ENCODE peak calls at places on chromosomes 2 and 18, in five cellular contexts. X, K, W, O and M are unnamed samples.

GRCh38 chr2:222927600-222927999 is 66.8 kb downstream of the ACSL3 start:
- DNase-seq in X (no peak), K (no peak), W (no peak), O (no peak), M (no peak)

GRCh38 chr2:104378853-104379374 is 475.0 kb upstream of the POU3F3 start:
- DNase-seq in X (no peak), O (no peak), K (no peak), W (peak), M (no peak)

GRCh38 chr2:146489386-146489785 is 1355.4 kb upstream of the ACVR2A start:
- DNase-seq in K (no peak), W (no peak), X (no peak), O (no peak), M (no peak)

GRCh38 chr2:13821255-13821880 is 811.1 kb upstream of the LRATD1 start:
- DNase-seq in O (no peak), X (no peak), K (no peak), W (no peak), M (no peak)

GRCh38 chr18:66682855-66683322 is 79.0 kb upstream of the CDH19 start:
- DNase-seq in O (no peak), K (no peak), X (no peak), W (no peak), M (no peak)

GRCh38 chr18:23547806-23548205 is 38.5 kb downstream of the NPC1 start:
- DNase-seq in K (no peak), O (no peak), X (no peak), W (no peak), M (no peak)

GRCh38 chr18:29560270-29560669 is 1383.3 kb upstream of the CDH2 start:
- DNase-seq in K (no peak), O (no peak), W (no peak), X (no peak), M (no peak)

GRCh38 chr2:156341482-156342251 is 9.1 kb upstream of the NR4A2 start:
- DNase-seq in W (peak), O (peak), X (peak), K (peak), M (peak)

GRCh38 chr2:29033172-29033571 is 41.2 kb downstream of the PCARE start:
- DNase-seq in O (no peak), W (no peak), K (no peak), X (no peak), M (no peak)

GRCh38 chr2:172083725-172084483 is 1.4 kb upstream of the DLX1 start:
- DNase-seq in O (no peak), K (no peak), W (no peak), X (no peak), M (peak)

GRCh38 chr18:53657257-53657656 is 567.2 kb downstream of the MBD2 start:
- DNase-seq in K (no peak), O (no peak), W (no peak), X (no peak), M (no peak)

GRCh38 chr2:65063426-65063825 is 7.2 kb downstream of the CEP68 start:
- DNase-seq in K (no peak), O (no peak), X (peak), W (no peak), M (no peak)

GRCh38 chr2:109614715-109615636 is 812 bp downstream of the SOWAHC start:
- DNase-seq in K (no peak), W (no peak), X (peak), O (no peak), M (no peak)

GRCh38 chr18:55918449-55918848 is 330.5 kb upstream of the TCF4 start:
- DNase-seq in W (no peak), K (no peak), X (no peak), O (no peak), M (no peak)

GRCh38 chr18:11695736-11696135 is 6.7 kb downstream of the GNAL start:
- DNase-seq in W (no peak), X (no peak), K (no peak), O (no peak), M (no peak)

GRCh38 chr2:52861606-52862005 is 906.0 kb upstream of the CHAC2 start:
- DNase-seq in K (no peak), X (no peak), W (no peak), O (no peak), M (no peak)

GRCh38 chr2:36797324-36798070 is 101.0 kb downstream of the VIT start:
- DNase-seq in O (no peak), X (no peak), W (no peak), K (no peak), M (no peak)

GRCh38 chr2:168244318-168244717 is 3.1 kb downstream of the STK39 start:
- DNase-seq in W (peak), O (peak), X (peak), K (peak), M (no peak)

GRCh38 chr2:62705859-62706720 is 577 bp downstream of the EHBP1 start:
- DNase-seq in K (peak), X (peak), W (peak), O (peak), M (no peak)

GRCh38 chr2:112149866-112150435 is 11.8 kb downstream of the FBLN7 start:
- DNase-seq in O (no peak), W (no peak), K (no peak), X (no peak), M (peak)

GRCh38 chr18:79479114-79479760 is 83.5 kb downstream of the NFATC1 start:
- DNase-seq in W (no peak), K (no peak), O (no peak), X (no peak), M (no peak)

GRCh38 chr2:145751634-145752033 is 1231.7 kb upstream of the ZEB2 start:
- DNase-seq in W (no peak), K (no peak), O (no peak), X (no peak), M (no peak)

GRCh38 chr18:72922895-72923294 is 55.1 kb upstream of the NETO1 start:
- DNase-seq in X (no peak), O (no peak), K (no peak), W (no peak), M (no peak)

GRCh38 chr2:65366595-65367125 is 65.7 kb downstream of the SPRED2 start:
- DNase-seq in X (no peak), K (no peak), O (peak), W (no peak), M (no peak)

GRCh38 chr18:62258606-62259005 is 66.5 kb upstream of the TNFRSF11A start:
- DNase-seq in O (no peak), X (no peak), W (no peak), K (no peak), M (no peak)